ENCODE peak calls at places on chromosome 12, in seven cellular contexts. L, P, F, K, R, S and O are unnamed samples. For H3K36me3, the result is how much of the 10 kb centered on the place peaks cover.

GRCh38 chr12:129245769-129246168 is 392.5 kb downstream of the GLT1D1 start:
- DNase-seq in L (no peak), P (no peak), F (no peak), K (no peak), R (no peak), S (no peak), O (no peak)

GRCh38 chr12:94977766-94978468 is 25.6 kb downstream of the NDUFA12 start:
- DNase-seq in L (no peak), P (no peak), F (no peak), K (no peak), R (no peak), S (no peak), O (no peak)

GRCh38 chr12:13661005-13661887 is 320.2 kb downstream of the GRIN2B start:
- DNase-seq in L (peak), P (no peak), F (peak), K (peak), R (peak), S (peak), O (peak)

GRCh38 chr12:95731519-95731958 is 59.0 kb downstream of the NTN4 start:
- DNase-seq in L (no peak), P (no peak), F (no peak), K (no peak), R (no peak), S (no peak), O (no peak)

GRCh38 chr12:64400041-64400440 is 4.2 kb upstream of the XPOT start:
- DNase-seq in L (no peak), P (no peak), F (no peak), K (no peak), R (no peak), S (peak), O (no peak)

GRCh38 chr12:58906917-58907316 is 13.4 kb downstream of the LRIG3 start:
- DNase-seq in L (no peak), P (no peak), F (no peak), K (no peak), R (no peak), S (no peak), O (no peak)

GRCh38 chr12:119159844-119160243 is 18.9 kb upstream of the HSPB8 start:
- DNase-seq in L (no peak), P (no peak), F (no peak), K (no peak), R (no peak), S (no peak), O (no peak)

GRCh38 chr12:54587315-54587821 is 1.1 kb downstream of the PPP1R1A start:
- DNase-seq in L (no peak), P (peak), F (peak), K (no peak), R (no peak), S (no peak), O (no peak)

GRCh38 chr12:54390668-54391551 is 6.4 kb upstream of the ZNF385A start:
- DNase-seq in L (peak), P (no peak), F (no peak), K (no peak), R (no peak), S (peak), O (peak)

GRCh38 chr12:64669270-64669842 is 59.1 kb downstream of the RASSF3 start:
- DNase-seq in L (no peak), P (no peak), F (peak), K (peak), R (no peak), S (peak), O (no peak)

GRCh38 chr12:49891476-49891875 is 12.2 kb downstream of the FAIM2 start:
- DNase-seq in L (no peak), P (no peak), F (no peak), K (no peak), R (no peak), S (no peak), O (no peak)

GRCh38 chr12:10718279-10718821 is 4.8 kb downstream of the YBX3 start:
- DNase-seq in L (no peak), P (no peak), F (no peak), K (peak), R (no peak), S (peak), O (peak)

GRCh38 chr12:45458854-45459807 is 243.2 kb downstream of the ANO6 start:
- DNase-seq in L (no peak), P (no peak), F (no peak), K (peak), R (no peak), S (no peak), O (no peak)

DNA sequence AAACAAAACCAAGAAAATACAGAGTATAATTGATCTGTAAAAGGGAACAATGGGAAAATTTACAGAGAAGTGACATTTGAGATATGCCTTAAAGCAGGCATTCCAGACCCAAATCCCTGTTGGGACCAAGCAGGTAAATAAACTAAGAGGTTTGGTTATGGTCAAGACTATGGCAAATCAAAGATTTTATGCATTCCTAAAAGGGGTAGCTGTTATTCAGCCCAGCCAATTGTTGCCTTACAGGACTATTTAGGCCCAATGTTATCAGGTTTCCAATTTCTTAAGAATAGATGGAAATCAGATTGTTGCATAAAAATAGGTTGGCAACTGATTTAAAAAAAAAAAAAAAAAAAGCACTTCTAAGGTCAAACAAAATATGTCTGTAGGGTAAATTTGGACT is 5.3 kb downstream of the DNAI7 start:
- DNase-seq in L (no peak), P (no peak), F (no peak), K (no peak), R (no peak), S (no peak), O (no peak)
- H3K36me3 ChIP-seq in L (under half), P (under half), F (under half), K (under half), R (under half), S (under half), O (under half)

DNA sequence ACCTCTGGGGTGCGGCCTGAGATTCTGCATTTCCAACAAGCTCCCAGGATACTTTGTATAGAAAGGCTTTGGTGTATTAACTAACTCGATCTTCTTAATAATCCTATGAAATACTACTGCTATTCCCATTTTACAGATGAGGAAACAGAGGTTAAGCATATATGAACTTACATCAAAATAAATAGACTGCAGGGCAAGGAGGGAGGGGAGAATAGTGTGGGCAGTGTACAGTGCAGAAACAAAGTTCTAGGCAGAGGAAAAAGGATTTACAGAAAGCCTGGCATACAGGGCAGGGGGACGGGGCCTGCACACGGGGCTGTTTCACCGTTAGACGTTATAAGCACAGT is 19.0 kb downstream of the NINJ2 start:
- DNase-seq in L (no peak), P (no peak), F (no peak), K (no peak), R (no peak), S (no peak), O (no peak)
- H3K27ac ChIP-seq in L (no peak), P (peak), F (no peak), K (peak), R (no peak), S (no peak), O (no peak)

GRCh38 chr12:77062846-77063461 is 2.4 kb downstream of the E2F7 start:
- DNase-seq in L (no peak), P (no peak), F (no peak), K (peak), R (no peak), S (no peak), O (no peak)

GRCh38 chr12:77060136-77060882 is 5.1 kb downstream of the E2F7 start:
- DNase-seq in L (no peak), P (no peak), F (no peak), K (no peak), R (no peak), S (no peak), O (no peak)

GRCh38 chr12:77062396-77062795 is 3.0 kb downstream of the E2F7 start:
- DNase-seq in L (no peak), P (no peak), F (no peak), K (no peak), R (no peak), S (no peak), O (no peak)

GRCh38 chr12:77058740-77059139 is 6.6 kb downstream of the E2F7 start:
- DNase-seq in L (no peak), P (no peak), F (no peak), K (no peak), R (no peak), S (no peak), O (no peak)

DNA sequence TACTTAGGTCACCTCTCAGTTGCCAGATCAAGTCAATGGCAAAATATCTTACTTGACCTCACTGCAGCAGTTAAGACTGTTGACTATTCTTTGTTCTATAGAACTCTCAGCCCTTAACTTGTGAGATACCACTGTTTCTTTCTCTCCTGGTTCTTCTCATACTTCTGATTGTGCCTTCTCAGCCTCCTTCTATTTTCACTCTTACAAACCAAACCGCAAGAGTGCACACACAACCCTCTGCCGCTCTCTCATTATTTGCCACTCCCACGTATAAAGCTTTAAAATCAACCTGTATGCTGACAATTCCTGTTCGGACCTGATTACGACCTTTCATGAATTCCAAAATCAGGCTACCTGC is 4.5 kb downstream of the E2F7 start:
- DNase-seq in L (no peak), P (no peak), F (no peak), K (no peak), R (no peak), S (no peak), O (no peak)
- H3K36me3 ChIP-seq in L (under half), P (under half), F (under half), K (under half), R (under half), S (under half), O (under half)

GRCh38 chr12:132492522-132492921 is 2.6 kb downstream of the FBRSL1 start:
- DNase-seq in L (peak), P (no peak), F (no peak), K (no peak), R (no peak), S (no peak), O (no peak)

GRCh38 chr12:132489602-132490239 is at the start of gene FBRSL1:
- DNase-seq in L (peak), P (peak), F (peak), K (peak), R (peak), S (peak), O (peak)

GRCh38 chr12:132490481-132491348 is 764 bp downstream of the FBRSL1 start:
- DNase-seq in L (peak), P (no peak), F (no peak), K (peak), R (no peak), S (no peak), O (no peak)

GRCh38 chr12:132491761-132492378 is 1.9 kb downstream of the FBRSL1 start:
- DNase-seq in L (peak), P (no peak), F (no peak), K (no peak), R (no peak), S (no peak), O (no peak)

GRCh38 chr12:132491349-132491663 is 1.4 kb downstream of the FBRSL1 start:
- DNase-seq in L (peak), P (no peak), F (peak), K (no peak), R (no peak), S (no peak), O (no peak)
- H3K27ac ChIP-seq in L (peak), P (no peak), F (peak), K (no peak), R (peak), S (no peak), O (no peak)

GRCh38 chr12:112191201-112191600 is 65.8 kb downstream of the TRAFD1 start:
- DNase-seq in L (no peak), P (no peak), F (no peak), K (no peak), R (no peak), S (no peak), O (no peak)
- H3K36me3 ChIP-seq in L (under half), P (half or more), F (under half), K (under half), R (under half), S (under half), O (under half)

DNA sequence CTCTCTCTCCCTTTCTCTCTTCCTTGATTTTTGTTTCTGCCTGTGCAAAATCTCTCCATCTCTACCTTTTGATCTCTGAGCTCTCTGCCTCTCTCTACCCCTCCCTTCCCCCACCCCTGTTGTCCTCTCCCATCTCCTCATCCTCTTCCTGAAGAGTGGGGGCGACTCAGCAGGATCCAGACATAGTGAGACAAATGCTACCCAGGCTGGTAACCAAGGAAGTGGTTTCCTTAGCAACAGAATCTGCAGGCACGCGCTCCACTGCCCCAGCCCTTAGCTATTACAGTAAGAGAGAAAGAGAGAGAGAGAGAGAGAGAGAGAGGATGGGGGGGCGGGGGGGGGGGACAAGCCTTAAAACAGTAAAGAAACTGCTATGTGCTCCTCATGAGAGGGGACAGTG is 85.6 kb downstream of the CMKLR1 start:
- DNase-seq in L (no peak), P (no peak), F (no peak), K (no peak), R (no peak), S (peak), O (no peak)
- H3K27ac ChIP-seq in L (no peak), P (no peak), F (no peak), K (no peak), R (no peak), S (no peak), O (no peak)